ENCODE peak calls at places on chromosomes 16 and 17, in nine cellular contexts. N is CD4-positive, alpha-beta memory T cell; S is A549; H is sigmoid colon; P is PC-3; Y is A673; K is mammary epithelial cell; V is effector memory CD4-positive, alpha-beta T cell; M is tibial artery. B is an unnamed sample.

GRCh38 chr17:31803494-31804213 is 55.4 kb downstream of the COPRS start:
- DNase-seq in N (no peak), S (no peak), H (no peak), P (peak; percentile 31), Y (no peak), K (no peak), V (no peak), M (no peak), B (no peak)

GRCh38 chr16:3122926-3123570 is 10.7 kb downstream of the ZNF205 start:
- DNase-seq in N (no peak), S (no peak), H (no peak), P (no peak), Y (no peak), K (no peak), V (no peak), M (no peak), B (peak; percentile 40)

GRCh38 chr16:116015-116414 is 22.5 kb downstream of the NPRL3 start:
- DNase-seq in N (no peak), S (no peak), H (no peak), P (no peak), Y (no peak), K (no peak), V (no peak), M (no peak), B (no peak)

GRCh38 chr16:85399583-85400284 is 213.4 kb upstream of the GSE1 start:
- DNase-seq in N (no peak), S (no peak), H (peak; percentile 46), P (no peak), Y (no peak), K (no peak), V (no peak), M (peak; percentile 15), B (peak; percentile 35)

GRCh38 chr16:87160752-87161337 is 156.3 kb downstream of the C16orf95 start:
- DNase-seq in N (no peak), S (no peak), H (no peak), P (peak; percentile 50), Y (no peak), K (peak; percentile 95), V (no peak), M (no peak), B (no peak)

GRCh38 chr17:10270258-10270657 is 71.9 kb upstream of the GAS7 start:
- DNase-seq in N (no peak), S (no peak), H (no peak), P (no peak), Y (no peak), K (no peak), V (no peak), M (no peak), B (no peak)

GRCh38 chr16:69417537-69418199 is 6.8 kb upstream of the CYB5B start:
- DNase-seq in N (no peak), S (peak; percentile 78), H (no peak), P (peak; percentile 70), Y (no peak), K (no peak), V (no peak), M (no peak), B (no peak)

GRCh38 chr16:3951861-3952332 is 71.4 kb upstream of the CREBBP start:
- DNase-seq in N (no peak), S (no peak), H (no peak), P (no peak), Y (no peak), K (no peak), V (no peak), M (no peak), B (no peak)

GRCh38 chr17:18116078-18116477 is 7.5 kb downstream of the MYO15A start:
- DNase-seq in N (no peak), S (no peak), H (no peak), P (no peak), Y (no peak), K (no peak), V (no peak), M (no peak), B (no peak)

GRCh38 chr17:30433514-30433913 is 43.7 kb upstream of the GOSR1 start:
- DNase-seq in N (no peak), S (peak; percentile 20), H (no peak), P (peak; percentile 78), Y (peak; percentile 89), K (peak; percentile 85), V (no peak), M (no peak), B (no peak)

GRCh38 chr17:50465635-50466034 is 3.0 kb downstream of the CHAD start:
- DNase-seq in N (no peak), S (no peak), H (no peak), P (no peak), Y (no peak), K (no peak), V (no peak), M (no peak), B (no peak)

GRCh38 chr16:16163571-16163970 is 59.7 kb downstream of the ABCC6 start:
- DNase-seq in N (no peak), S (no peak), H (no peak), P (no peak), Y (no peak), K (no peak), V (no peak), M (no peak), B (peak; percentile 1)

GRCh38 chr16:16159662-16160061 is 63.6 kb downstream of the ABCC6 start:
- DNase-seq in N (no peak), S (no peak), H (no peak), P (no peak), Y (no peak), K (no peak), V (no peak), M (no peak), B (no peak)

GRCh38 chr16:16162591-16162990 is 60.7 kb downstream of the ABCC6 start:
- DNase-seq in N (no peak), S (no peak), H (no peak), P (no peak), Y (no peak), K (no peak), V (no peak), M (no peak), B (no peak)

GRCh38 chr16:16163109-16163508 is 60.2 kb downstream of the ABCC6 start:
- DNase-seq in N (no peak), S (no peak), H (no peak), P (no peak), Y (no peak), K (no peak), V (no peak), M (no peak), B (no peak)

DNA sequence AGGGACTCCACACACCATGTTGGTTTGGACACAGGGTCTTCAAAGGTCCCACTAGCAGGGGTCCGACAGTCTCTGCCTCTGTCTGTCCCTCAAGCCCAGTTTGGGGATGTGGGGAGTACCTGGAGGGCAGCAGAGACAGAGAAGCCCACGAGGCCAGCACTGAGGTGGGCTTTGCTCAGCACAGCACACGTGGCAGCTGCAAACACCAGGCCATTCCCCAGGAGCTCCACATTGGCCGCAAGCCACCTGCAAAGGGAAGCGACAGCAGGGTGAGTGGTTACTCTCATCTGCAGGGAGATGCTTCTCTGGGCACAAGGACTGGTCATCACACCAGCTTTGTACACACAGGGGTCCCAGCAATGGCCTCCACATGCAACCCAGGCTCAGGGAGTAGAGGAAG is 62.0 kb downstream of the ABCC6 start:
- DNase-seq in N (no peak), S (no peak), H (no peak), P (no peak), Y (no peak), K (no peak), V (no peak), M (no peak), B (no peak)
- H3K9me3 ChIP-seq in N (no peaks in the 10 kb centered on the region), S (no peaks in the 10 kb centered on the region), H (no peaks in the 10 kb centered on the region), P (no peaks in the 10 kb centered on the region), Y (peaks cover 10% of the 10 kb centered on the region), K (no peaks in the 10 kb centered on the region), V (peaks cover 10% of the 10 kb centered on the region), M (peaks cover 12% of the 10 kb centered on the region), B (no peaks in the 10 kb centered on the region)

GRCh38 chr17:80781851-80782277 is 209.8 kb upstream of the CHMP6 start:
- DNase-seq in N (no peak), S (no peak), H (peak; percentile 61), P (no peak), Y (no peak), K (no peak), V (no peak), M (no peak), B (no peak)
- H3K4me1 ChIP-seq in N (peaks cover 69% of the 10 kb centered on the region), S (peaks cover 20% of the 10 kb centered on the region), H (peaks cover 54% of the 10 kb centered on the region), P (peaks cover 8% of the 10 kb centered on the region), Y (peaks cover 28% of the 10 kb centered on the region), K (no peaks in the 10 kb centered on the region), V (peaks cover 52% of the 10 kb centered on the region), M (peaks cover 49% of the 10 kb centered on the region), B (peaks cover 8% of the 10 kb centered on the region)

GRCh38 chr16:88287219-88287618 is 95.5 kb upstream of the ZNF469 start:
- DNase-seq in N (no peak), S (no peak), H (no peak), P (peak; percentile 28), Y (no peak), K (no peak), V (peak; percentile 23), M (no peak), B (no peak)

GRCh38 chr16:88288303-88288702 is 94.5 kb upstream of the ZNF469 start:
- DNase-seq in N (no peak), S (no peak), H (no peak), P (no peak), Y (no peak), K (no peak), V (no peak), M (no peak), B (no peak)

GRCh38 chr16:88285514-88285822 is 97.3 kb upstream of the ZNF469 start:
- DNase-seq in N (no peak), S (no peak), H (no peak), P (no peak), Y (no peak), K (no peak), V (no peak), M (no peak), B (no peak)

GRCh38 chr16:88284626-88285513 is 97.9 kb upstream of the ZNF469 start:
- DNase-seq in N (no peak), S (no peak), H (no peak), P (no peak), Y (no peak), K (no peak), V (no peak), M (no peak), B (no peak)

DNA sequence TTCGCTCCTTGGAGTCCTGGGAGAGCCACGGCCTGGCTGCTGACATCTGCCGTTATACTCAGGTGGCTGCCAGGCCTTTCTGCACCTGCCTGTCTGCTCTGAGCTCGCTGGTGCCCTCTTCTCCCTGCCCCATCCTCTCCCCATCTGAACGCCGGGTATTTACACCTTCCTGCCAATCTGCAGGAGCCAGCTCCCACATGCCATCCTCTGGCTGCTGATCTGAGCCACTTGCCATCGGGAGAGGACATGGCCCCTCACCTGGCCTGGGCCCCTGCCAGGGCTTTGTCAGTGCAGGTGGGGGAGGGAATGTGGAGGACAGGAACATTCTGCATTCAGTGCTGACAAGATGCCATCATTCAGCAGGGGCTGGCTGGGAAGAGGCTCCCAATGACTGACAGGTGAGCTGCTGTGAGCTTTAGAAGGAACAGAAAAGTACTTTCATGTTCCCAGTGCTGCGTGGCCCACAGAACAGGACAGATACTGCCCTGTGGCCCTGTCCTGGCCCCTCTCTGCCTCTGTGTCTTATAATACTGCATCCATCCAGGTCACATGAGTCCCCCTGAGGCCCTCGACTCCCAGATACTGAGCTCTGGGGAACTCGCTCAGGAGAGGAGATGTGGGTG is 96.3 kb upstream of the ZNF469 start:
- DNase-seq in N (no peak), S (no peak), H (no peak), P (no peak), Y (no peak), K (no peak), V (no peak), M (no peak), B (no peak)
- H3K9me3 ChIP-seq in N (peaks cover 6% of the 10 kb centered on the region), S (peaks cover 64% of the 10 kb centered on the region), H (no peaks in the 10 kb centered on the region), P (peaks cover 5% of the 10 kb centered on the region), Y (peaks cover 12% of the 10 kb centered on the region), K (peaks cover 11% of the 10 kb centered on the region), V (peaks cover 5% of the 10 kb centered on the region), M (peaks cover 13% of the 10 kb centered on the region), B (no peaks in the 10 kb centered on the region)

GRCh38 chr17:64773386-64773835 is 111.3 kb upstream of the SMURF2 start:
- DNase-seq in N (no peak), S (no peak), H (no peak), P (no peak), Y (no peak), K (no peak), V (no peak), M (no peak), B (no peak)
- H3K4me1 ChIP-seq in N (peaks cover 7% of the 10 kb centered on the region), S (peaks cover 24% of the 10 kb centered on the region), H (peaks cover 22% of the 10 kb centered on the region), P (peaks cover 24% of the 10 kb centered on the region), Y (peaks cover 23% of the 10 kb centered on the region), K (peaks cover 17% of the 10 kb centered on the region), V (peaks cover 14% of the 10 kb centered on the region), M (peaks cover 20% of the 10 kb centered on the region), B (no peaks in the 10 kb centered on the region)

B was measured in right cardiac atrium.